ENCODE peak calls at places on chromosomes 7 and 10, in six cellular contexts. A, O, H, Q, D and X are unnamed samples.

GRCh38 chr10:5343979-5344378 is 20.8 kb upstream of the UCN3 start:
- DNase-seq in A (no peak), O (no peak), H (no peak), Q (no peak), D (no peak), X (no peak)

GRCh38 chr10:44278669-44279337 is 106.1 kb downstream of the CXCL12 start:
- DNase-seq in A (no peak), O (no peak), H (no peak), Q (no peak), D (no peak), X (no peak)

GRCh38 chr7:28076421-28077163 is 104.0 kb downstream of the JAZF1 start:
- DNase-seq in A (peak), O (no peak), H (no peak), Q (no peak), D (peak), X (no peak)

GRCh38 chr10:89469517-89469916 is 55.1 kb downstream of the IFIT5 start:
- DNase-seq in A (no peak), O (no peak), H (no peak), Q (no peak), D (no peak), X (no peak)

GRCh38 chr10:111874586-111874985 is 309.0 kb downstream of the GPAM start:
- DNase-seq in A (no peak), O (no peak), H (no peak), Q (no peak), D (no peak), X (no peak)

GRCh38 chr7:1053002-1053411 is 8.7 kb downstream of the GPR146 start:
- DNase-seq in A (no peak), O (no peak), H (no peak), Q (no peak), D (no peak), X (no peak)

GRCh38 chr7:70346844-70347462 is 748.7 kb downstream of the AUTS2 start:
- DNase-seq in A (no peak), O (no peak), H (no peak), Q (no peak), D (no peak), X (no peak)

GRCh38 chr10:103736763-103737162 is 118.6 kb downstream of the SH3PXD2A start:
- DNase-seq in A (no peak), O (no peak), H (no peak), Q (peak), D (no peak), X (no peak)

GRCh38 chr7:29319719-29320521 is 125.3 kb downstream of the CHN2 start:
- DNase-seq in A (no peak), O (peak), H (no peak), Q (no peak), D (no peak), X (no peak)

GRCh38 chr7:44391171-44391570 is 65.8 kb upstream of the CAMK2B start:
- DNase-seq in A (no peak), O (no peak), H (no peak), Q (no peak), D (no peak), X (no peak)

GRCh38 chr10:27366769-27367168 is 126.2 kb upstream of the ACBD5 start:
- DNase-seq in A (no peak), O (no peak), H (no peak), Q (no peak), D (no peak), X (no peak)

GRCh38 chr10:22927163-22927562 is 690 bp upstream of the ARMC3 start:
- DNase-seq in A (no peak), O (no peak), H (no peak), Q (no peak), D (no peak), X (no peak)

GRCh38 chr7:131307627-131308026 is 20.0 kb upstream of the MKLN1 start:
- DNase-seq in A (no peak), O (no peak), H (no peak), Q (no peak), D (no peak), X (no peak)

GRCh38 chr7:30549933-30550493 is 44.7 kb upstream of the GARS1 start:
- DNase-seq in A (no peak), O (no peak), H (no peak), Q (no peak), D (no peak), X (no peak)

GRCh38 chr10:70358446-70358845 is 24.0 kb downstream of the LRRC20 start:
- DNase-seq in A (no peak), O (no peak), H (no peak), Q (no peak), D (no peak), X (no peak)

GRCh38 chr7:77651544-77652162 is 44.6 kb upstream of the RSBN1L start:
- DNase-seq in A (peak), O (no peak), H (no peak), Q (peak), D (peak), X (peak)

GRCh38 chr10:129962092-129962494 is 2.0 kb downstream of the EBF3 start:
- DNase-seq in A (no peak), O (no peak), H (no peak), Q (no peak), D (no peak), X (no peak)

GRCh38 chr7:73647725-73648592 is 19.7 kb upstream of the VPS37D start:
- DNase-seq in A (no peak), O (no peak), H (no peak), Q (no peak), D (no peak), X (no peak)

GRCh38 chr10:20627918-20628499 is 269.1 kb downstream of the NEBL start:
- DNase-seq in A (no peak), O (no peak), H (no peak), Q (no peak), D (no peak), X (no peak)

GRCh38 chr7:22812350-22812749 is 10.3 kb downstream of the TOMM7 start:
- DNase-seq in A (no peak), O (no peak), H (no peak), Q (no peak), D (no peak), X (no peak)

GRCh38 chr10:4669585-4669984 is 156.4 kb upstream of the AKR1E2 start:
- DNase-seq in A (no peak), O (no peak), H (no peak), Q (no peak), D (no peak), X (no peak)

GRCh38 chr7:121126801-121127534 is 138.5 kb downstream of the CPED1 start:
- DNase-seq in A (peak), O (no peak), H (no peak), Q (peak), D (no peak), X (no peak)

GRCh38 chr10:102678842-102679289 is 34.6 kb downstream of the TRIM8 start:
- DNase-seq in A (peak), O (no peak), H (no peak), Q (no peak), D (peak), X (no peak)

GRCh38 chr10:6962576-6962975 is 382.5 kb upstream of the PRKCQ start:
- DNase-seq in A (no peak), O (no peak), H (no peak), Q (no peak), D (no peak), X (no peak)

GRCh38 chr10:37896436-37896835 is 39.0 kb upstream of the ZNF248 start:
- DNase-seq in A (no peak), O (no peak), H (no peak), Q (no peak), D (no peak), X (no peak)
- H3K4me3 ChIP-seq in A (no peak), O (no peak), H (no peak), Q (no peak), D (no peak), X (no peak)

GRCh38 chr10:11517150-11517549 is 94.3 kb downstream of the USP6NL start:
- DNase-seq in A (no peak), O (no peak), H (no peak), Q (no peak), D (no peak), X (no peak)

GRCh38 chr10:11525503-11525902 is 85.9 kb downstream of the USP6NL start:
- DNase-seq in A (peak), O (no peak), H (no peak), Q (no peak), D (no peak), X (no peak)

GRCh38 chr10:11520892-11521291 is 90.6 kb downstream of the USP6NL start:
- DNase-seq in A (no peak), O (no peak), H (no peak), Q (no peak), D (no peak), X (no peak)

GRCh38 chr10:11522821-11523245 is 88.6 kb downstream of the USP6NL start:
- DNase-seq in A (no peak), O (no peak), H (no peak), Q (no peak), D (no peak), X (no peak)

DNA sequence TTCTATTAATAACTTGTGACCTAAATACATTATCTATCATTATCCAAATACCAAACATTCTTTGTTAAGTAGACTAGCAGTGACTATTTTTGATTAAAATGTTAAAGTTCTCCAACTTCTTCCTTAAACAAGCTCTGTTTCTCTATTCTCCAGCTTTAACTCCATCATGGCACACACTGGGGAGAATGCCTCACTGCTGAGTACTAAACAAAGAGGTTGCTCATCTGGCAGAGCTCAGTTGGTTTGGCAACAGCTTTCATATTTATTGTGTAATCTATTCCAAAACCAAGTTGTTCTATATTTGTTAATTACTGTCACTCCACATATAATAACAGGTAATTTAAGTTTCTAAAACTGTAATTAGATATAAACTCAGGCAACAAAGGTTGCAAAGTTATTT is 89.6 kb downstream of the USP6NL start:
- DNase-seq in A (peak), O (no peak), H (no peak), Q (no peak), D (no peak), X (no peak)
- H3K4me3 ChIP-seq in A (no peak), O (no peak), H (no peak), Q (no peak), D (no peak), X (no peak)

GRCh38 chr10:133236411-133237240 is 1.0 kb upstream of the VENTX start:
- DNase-seq in A (no peak), O (no peak), H (no peak), Q (no peak), D (no peak), X (no peak)

GRCh38 chr10:133237241-133238065 is at the start of gene VENTX:
- DNase-seq in A (no peak), O (no peak), H (no peak), Q (no peak), D (no peak), X (no peak)

GRCh38 chr10:133235891-133236321 is 1.7 kb upstream of the VENTX start:
- DNase-seq in A (no peak), O (no peak), H (no peak), Q (no peak), D (no peak), X (no peak)

GRCh38 chr10:133239990-133240389 is 2.3 kb downstream of the VENTX start:
- DNase-seq in A (no peak), O (no peak), H (no peak), Q (no peak), D (no peak), X (no peak)

DNA sequence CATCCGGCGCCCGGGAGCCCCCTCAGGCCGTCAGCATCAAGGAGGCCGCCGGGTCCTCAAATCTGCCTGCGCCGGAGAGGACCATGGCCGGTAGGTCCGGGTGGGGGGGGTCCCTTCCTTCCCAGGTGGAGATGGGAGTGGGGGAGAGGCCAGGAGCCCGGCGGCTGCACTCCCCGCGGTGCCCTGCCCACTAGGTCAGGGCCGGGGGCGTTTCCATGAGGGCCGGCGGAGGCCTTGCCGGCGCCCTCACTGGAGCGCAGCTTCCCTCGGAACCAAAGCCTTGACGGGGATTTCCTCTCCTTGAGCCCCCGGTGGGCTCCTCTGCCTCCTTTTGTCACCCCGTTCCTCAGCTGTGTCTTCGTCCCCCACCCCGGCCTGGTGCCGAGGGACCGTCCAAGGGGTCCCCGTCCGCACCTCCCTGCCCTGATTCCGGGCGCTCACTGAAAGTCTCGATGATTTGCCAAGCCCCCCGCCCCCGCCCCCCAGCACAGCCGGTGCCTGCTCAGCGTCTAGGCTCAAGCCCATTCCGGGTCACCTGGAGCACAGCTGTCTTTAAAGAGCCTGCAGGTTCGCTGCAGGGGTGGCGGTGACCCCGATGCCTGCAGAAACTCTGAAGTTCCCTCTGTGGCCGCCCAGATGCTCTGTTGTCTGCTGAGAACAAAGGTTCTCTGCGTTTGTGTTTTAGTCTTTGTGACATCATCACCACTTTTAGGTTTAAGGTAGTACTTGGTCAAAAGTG is 580 bp downstream of the VENTX start:
- DNase-seq in A (no peak), O (no peak), H (no peak), Q (no peak), D (no peak), X (no peak)
- H3K4me3 ChIP-seq in A (no peak), O (no peak), H (no peak), Q (no peak), D (no peak), X (no peak)

DNA sequence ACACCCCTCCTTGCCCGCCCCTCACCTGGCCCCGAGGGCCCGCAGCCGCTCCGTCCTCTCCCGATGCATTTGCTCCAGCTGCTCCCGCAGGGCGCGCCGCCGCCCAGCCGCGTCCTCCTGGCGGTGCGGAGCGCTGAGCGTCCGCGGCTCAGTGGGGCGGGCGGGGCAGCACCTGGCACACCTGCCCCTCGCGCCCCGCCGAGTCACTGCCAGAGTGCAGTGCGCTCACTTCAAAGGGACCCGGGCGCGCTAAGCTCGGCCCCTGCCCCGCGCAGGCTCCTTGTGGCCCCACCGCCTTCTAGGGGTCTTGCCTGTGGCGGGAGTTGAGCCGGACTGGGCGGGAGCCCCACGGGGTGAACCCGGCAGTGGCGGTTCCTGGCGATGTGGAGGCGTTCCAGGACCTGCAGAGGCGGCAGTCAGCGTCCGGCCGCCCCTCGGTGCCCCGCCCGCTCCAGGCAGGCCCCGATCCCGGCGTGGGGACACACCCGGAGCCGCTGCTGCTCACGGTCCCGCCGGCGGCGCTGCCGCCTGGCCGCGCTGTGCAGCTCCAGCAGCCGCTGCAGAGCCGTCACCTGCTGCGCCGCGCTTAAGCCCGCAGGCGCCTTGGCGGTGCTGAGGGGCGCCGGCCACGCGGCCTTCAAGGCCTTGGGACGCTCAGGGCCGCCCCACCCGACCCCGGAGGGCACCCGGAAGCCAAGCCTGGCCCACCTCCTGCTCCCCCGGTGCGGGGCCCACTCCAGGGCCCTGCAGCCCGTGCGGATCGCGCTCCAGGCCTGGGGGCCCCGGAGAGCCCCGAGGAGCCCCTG is 6.7 kb downstream of the ATP6V1F start:
- DNase-seq in A (peak), O (no peak), H (no peak), Q (no peak), D (no peak), X (no peak)
- H3K4me3 ChIP-seq in A (peak), O (peak), H (peak), Q (peak), D (no peak), X (peak)

GRCh38 chr7:124033807-124034753 is 1.2 kb upstream of the TMEM229A start:
- DNase-seq in A (no peak), O (no peak), H (no peak), Q (no peak), D (no peak), X (peak)
- H3K4me3 ChIP-seq in A (no peak), O (no peak), H (no peak), Q (no peak), D (no peak), X (peak)

DNA sequence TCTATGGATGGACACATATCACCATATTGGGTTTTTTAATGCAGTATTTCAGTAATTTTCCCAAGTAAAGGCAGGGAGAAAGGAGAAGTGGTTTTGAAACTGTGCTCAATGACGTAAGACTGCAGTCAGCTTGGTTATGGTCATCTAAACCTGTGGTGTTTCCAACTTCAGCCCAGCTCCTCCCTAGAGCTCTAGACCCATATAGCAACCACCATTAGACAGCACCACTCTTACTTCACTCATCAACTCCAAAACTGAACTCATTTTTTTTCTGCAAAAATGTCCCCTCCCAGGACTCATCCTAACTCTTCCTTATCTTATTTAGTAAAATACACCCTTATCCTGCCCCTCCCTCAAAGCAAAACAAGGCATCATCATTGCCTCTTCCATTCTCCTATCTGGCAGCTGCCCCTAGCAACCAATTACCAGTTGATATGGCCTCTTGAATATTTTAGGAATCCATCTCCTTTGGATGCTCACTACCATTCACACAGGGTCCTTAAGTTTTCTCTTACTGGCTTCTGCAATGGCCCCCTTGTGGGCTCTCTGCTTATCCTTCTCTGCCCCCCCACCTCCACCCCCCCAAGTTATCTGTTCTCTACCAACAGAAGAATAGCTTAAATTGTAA is 1.5 kb upstream of the RALA start:
- DNase-seq in A (no peak), O (no peak), H (no peak), Q (no peak), D (no peak), X (no peak)
- H3K4me3 ChIP-seq in A (peak), O (peak), H (no peak), Q (peak), D (no peak), X (peak)

GRCh38 chr10:119031496-119032059 is 2.1 kb downstream of the NANOS1 start:
- DNase-seq in A (peak), O (no peak), H (no peak), Q (no peak), D (no peak), X (no peak)
- H3K4me3 ChIP-seq in A (peak), O (no peak), H (no peak), Q (no peak), D (no peak), X (peak)